ENCODE peak calls at places on chromosomes 5 and 9, in five cellular contexts. One of them, this sample, is unnamed.

GRCh38 chr5:35815089-35815936 is 41.4 kb upstream of the IL7R start:
- DNase-seq in fibroblast of mammary gland: no peak
- DNase-seq in Panc1: peak
- DNase-seq in H7: peak
- DNase-seq in left ventricle myocardium inferior: no peak
- DNase-seq in this sample: peak

GRCh38 chr9:124780060-124780756 is 3.3 kb downstream of the OLFML2A start:
- DNase-seq in fibroblast of mammary gland: peak
- DNase-seq in Panc1: no peak
- DNase-seq in H7: peak
- DNase-seq in left ventricle myocardium inferior: peak
- DNase-seq in this sample: no peak

GRCh38 chr9:115614326-115614725 is 496.4 kb upstream of the TNC start:
- DNase-seq in fibroblast of mammary gland: no peak
- DNase-seq in Panc1: no peak
- DNase-seq in H7: no peak
- DNase-seq in left ventricle myocardium inferior: no peak
- DNase-seq in this sample: no peak

GRCh38 chr9:95750725-95751644 is 124.5 kb upstream of the ERCC6L2 start:
- DNase-seq in fibroblast of mammary gland: no peak
- DNase-seq in Panc1: no peak
- DNase-seq in H7: peak
- DNase-seq in left ventricle myocardium inferior: no peak
- DNase-seq in this sample: peak

GRCh38 chr5:173890195-173890951 is 2.2 kb downstream of the CPEB4 start:
- DNase-seq in fibroblast of mammary gland: peak
- DNase-seq in Panc1: peak
- DNase-seq in H7: peak
- DNase-seq in left ventricle myocardium inferior: peak
- DNase-seq in this sample: no peak

GRCh38 chr5:53130206-53130605 is 20.6 kb upstream of the MOCS2 start:
- DNase-seq in fibroblast of mammary gland: peak
- DNase-seq in Panc1: no peak
- DNase-seq in H7: no peak
- DNase-seq in left ventricle myocardium inferior: no peak
- DNase-seq in this sample: no peak

GRCh38 chr9:128011071-128011817 is 30.5 kb upstream of the EEIG1 start:
- DNase-seq in fibroblast of mammary gland: no peak
- DNase-seq in Panc1: no peak
- DNase-seq in H7: peak
- DNase-seq in left ventricle myocardium inferior: peak
- DNase-seq in this sample: no peak

GRCh38 chr9:100714372-100715099 is 136.7 kb downstream of the CAVIN4 start:
- DNase-seq in fibroblast of mammary gland: peak
- DNase-seq in Panc1: peak
- DNase-seq in H7: peak
- DNase-seq in left ventricle myocardium inferior: peak
- DNase-seq in this sample: peak

GRCh38 chr5:115170924-115171510 is 1.3 kb upstream of the TRIM36 start:
- DNase-seq in fibroblast of mammary gland: no peak
- DNase-seq in Panc1: no peak
- DNase-seq in H7: no peak
- DNase-seq in left ventricle myocardium inferior: no peak
- DNase-seq in this sample: no peak

GRCh38 chr5:115169392-115170127 is at the start of gene TRIM36:
- DNase-seq in fibroblast of mammary gland: peak
- DNase-seq in Panc1: peak
- DNase-seq in H7: peak
- DNase-seq in left ventricle myocardium inferior: peak
- DNase-seq in this sample: peak

GRCh38 chr5:115170128-115170923 is 618 bp upstream of the TRIM36 start:
- DNase-seq in fibroblast of mammary gland: peak
- DNase-seq in Panc1: no peak
- DNase-seq in H7: peak
- DNase-seq in left ventricle myocardium inferior: no peak
- DNase-seq in this sample: no peak

GRCh38 chr5:115166744-115167393 is 2.8 kb downstream of the TRIM36 start:
- DNase-seq in fibroblast of mammary gland: no peak
- DNase-seq in Panc1: no peak
- DNase-seq in H7: no peak
- DNase-seq in left ventricle myocardium inferior: no peak
- DNase-seq in this sample: no peak

DNA sequence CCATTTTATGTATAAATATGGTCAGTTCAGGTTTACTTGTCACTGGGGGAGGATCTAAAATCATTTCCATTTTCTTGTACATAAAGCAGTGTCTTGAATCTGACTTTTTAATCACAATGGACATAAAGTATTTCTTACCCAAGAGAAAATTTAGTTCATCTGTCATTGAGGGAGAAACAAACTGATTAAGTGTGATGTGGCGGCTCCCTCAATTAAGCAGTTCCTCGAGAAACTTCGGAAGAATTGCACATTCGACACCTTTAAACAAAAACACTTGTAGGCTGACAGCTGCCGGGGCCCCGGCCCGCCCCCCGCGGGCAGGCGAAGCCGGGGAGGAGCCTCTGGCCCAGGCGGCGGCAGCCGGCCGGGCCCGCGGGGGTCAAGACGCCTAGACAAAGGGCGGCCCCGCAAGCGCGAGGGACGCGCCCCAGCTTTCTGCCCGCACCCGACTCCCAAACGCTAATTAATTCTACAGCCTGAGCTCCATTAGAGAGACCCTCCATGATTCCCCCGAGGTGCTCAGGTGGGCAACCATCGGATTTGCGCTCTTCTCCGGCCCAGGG is 798 bp downstream of the TRIM36 start:
- DNase-seq in fibroblast of mammary gland: no peak
- DNase-seq in Panc1: no peak
- DNase-seq in H7: peak
- DNase-seq in left ventricle myocardium inferior: no peak
- DNase-seq in this sample: no peak
- H3K4me3 ChIP-seq in fibroblast of mammary gland: peak
- H3K4me3 ChIP-seq in Panc1: peak
- H3K4me3 ChIP-seq in H7: peak
- H3K4me3 ChIP-seq in left ventricle myocardium inferior: peak
- H3K4me3 ChIP-seq in this sample: peak

GRCh38 chr5:112720576-112720975 is 17.1 kb upstream of the APC start:
- DNase-seq in fibroblast of mammary gland: no peak
- DNase-seq in Panc1: no peak
- DNase-seq in H7: no peak
- DNase-seq in left ventricle myocardium inferior: no peak
- DNase-seq in this sample: no peak
- H3K4me3 ChIP-seq in fibroblast of mammary gland: no peak
- H3K4me3 ChIP-seq in Panc1: no peak
- H3K4me3 ChIP-seq in H7: no peak
- H3K4me3 ChIP-seq in left ventricle myocardium inferior: no peak
- H3K4me3 ChIP-seq in this sample: no peak

DNA sequence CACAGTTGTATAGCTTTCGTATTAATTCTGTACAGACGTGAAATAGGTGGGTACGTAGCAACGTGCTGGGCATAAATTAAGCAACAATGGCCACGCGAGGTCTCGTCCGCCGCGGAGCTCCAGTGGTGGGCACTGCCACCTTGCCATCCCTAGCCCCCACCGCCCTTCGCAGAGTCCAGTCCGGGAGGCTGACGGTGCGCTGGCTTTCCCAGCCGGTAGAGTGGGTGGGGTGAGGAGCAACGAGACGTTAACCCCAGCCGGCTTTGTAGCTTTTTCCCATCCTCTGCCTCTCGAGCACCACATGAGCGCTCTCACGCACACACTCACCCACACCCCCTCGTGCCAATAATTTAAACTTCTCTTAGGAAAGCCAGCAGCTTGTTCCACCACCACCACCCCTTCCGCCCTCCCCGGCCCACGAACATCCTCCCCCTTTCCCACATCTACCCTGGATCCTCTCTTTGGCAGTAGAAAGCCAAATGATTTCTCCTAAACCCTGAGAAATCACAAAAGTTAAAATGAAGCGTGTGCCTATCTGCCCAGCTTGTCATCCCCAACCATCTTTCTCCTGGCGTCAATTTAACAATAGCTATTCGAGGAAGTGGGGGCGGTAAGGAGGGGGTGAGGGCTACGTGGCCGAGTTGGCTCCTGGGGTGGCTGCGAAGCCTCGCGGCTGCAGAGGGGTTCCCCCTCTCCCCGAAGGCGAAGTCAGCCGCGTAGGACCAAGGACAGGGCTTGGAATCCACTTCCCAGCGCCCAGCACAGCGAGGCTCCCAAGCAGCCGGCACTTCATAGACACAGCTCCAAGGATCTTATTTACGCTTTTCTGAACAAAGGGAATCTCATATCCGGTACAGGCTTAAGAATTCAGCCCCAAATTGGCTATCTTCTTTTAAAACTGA is 1.5 kb downstream of the ELAVL2 start:
- DNase-seq in fibroblast of mammary gland: no peak
- DNase-seq in Panc1: no peak
- DNase-seq in H7: peak
- DNase-seq in left ventricle myocardium inferior: no peak
- DNase-seq in this sample: no peak
- H3K4me3 ChIP-seq in fibroblast of mammary gland: no peak
- H3K4me3 ChIP-seq in Panc1: no peak
- H3K4me3 ChIP-seq in H7: peak
- H3K4me3 ChIP-seq in left ventricle myocardium inferior: peak
- H3K4me3 ChIP-seq in this sample: no peak

GRCh38 chr5:56177134-56177533 is 56.0 kb downstream of the ANKRD55 start:
- DNase-seq in fibroblast of mammary gland: peak
- DNase-seq in Panc1: no peak
- DNase-seq in H7: no peak
- DNase-seq in left ventricle myocardium inferior: no peak
- DNase-seq in this sample: no peak
- H3K4me3 ChIP-seq in fibroblast of mammary gland: no peak
- H3K4me3 ChIP-seq in Panc1: no peak
- H3K4me3 ChIP-seq in H7: no peak
- H3K4me3 ChIP-seq in left ventricle myocardium inferior: no peak
- H3K4me3 ChIP-seq in this sample: no peak

DNA sequence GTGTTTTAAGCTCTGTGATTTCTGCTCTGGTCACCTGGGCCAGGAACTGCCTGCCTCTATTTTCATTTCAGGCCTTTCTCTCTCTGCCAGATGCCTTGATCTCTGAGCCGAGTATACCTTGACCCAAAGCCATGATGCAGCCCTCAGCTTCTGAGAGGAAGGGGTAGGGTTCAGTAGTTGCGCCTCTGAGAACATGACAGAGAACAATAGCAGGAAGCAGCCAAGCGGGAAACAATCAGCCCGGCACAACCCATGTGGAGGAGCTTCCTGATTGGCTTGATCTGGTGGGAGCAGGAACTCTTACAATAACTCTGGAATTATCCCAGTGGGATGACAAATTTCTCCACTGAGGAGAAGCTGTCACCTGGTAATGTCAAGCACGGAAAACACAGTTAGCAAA is 127.4 kb downstream of the PALM2AKAP2 start:
- DNase-seq in fibroblast of mammary gland: no peak
- DNase-seq in Panc1: no peak
- DNase-seq in H7: peak
- DNase-seq in left ventricle myocardium inferior: peak
- DNase-seq in this sample: no peak
- H3K4me3 ChIP-seq in fibroblast of mammary gland: no peak
- H3K4me3 ChIP-seq in Panc1: no peak
- H3K4me3 ChIP-seq in H7: no peak
- H3K4me3 ChIP-seq in left ventricle myocardium inferior: no peak
- H3K4me3 ChIP-seq in this sample: no peak

GRCh38 chr5:138841531-138841930 is 33.6 kb downstream of the LRRTM2 start:
- DNase-seq in fibroblast of mammary gland: no peak
- DNase-seq in Panc1: no peak
- DNase-seq in H7: no peak
- DNase-seq in left ventricle myocardium inferior: no peak
- DNase-seq in this sample: no peak
- H3K4me3 ChIP-seq in fibroblast of mammary gland: no peak
- H3K4me3 ChIP-seq in Panc1: no peak
- H3K4me3 ChIP-seq in H7: no peak
- H3K4me3 ChIP-seq in left ventricle myocardium inferior: no peak
- H3K4me3 ChIP-seq in this sample: no peak

GRCh38 chr5:68277427-68277826 is 61.9 kb downstream of the PIK3R1 start:
- DNase-seq in fibroblast of mammary gland: peak
- DNase-seq in Panc1: no peak
- DNase-seq in H7: no peak
- DNase-seq in left ventricle myocardium inferior: no peak
- DNase-seq in this sample: no peak

GRCh38 chr5:68282001-68282400 is 66.4 kb downstream of the PIK3R1 start:
- DNase-seq in fibroblast of mammary gland: no peak
- DNase-seq in Panc1: no peak
- DNase-seq in H7: no peak
- DNase-seq in left ventricle myocardium inferior: no peak
- DNase-seq in this sample: no peak

GRCh38 chr5:68276740-68277139 is 61.2 kb downstream of the PIK3R1 start:
- DNase-seq in fibroblast of mammary gland: no peak
- DNase-seq in Panc1: no peak
- DNase-seq in H7: no peak
- DNase-seq in left ventricle myocardium inferior: no peak
- DNase-seq in this sample: no peak

GRCh38 chr5:68274847-68275700 is 59.5 kb downstream of the PIK3R1 start:
- DNase-seq in fibroblast of mammary gland: no peak
- DNase-seq in Panc1: no peak
- DNase-seq in H7: no peak
- DNase-seq in left ventricle myocardium inferior: no peak
- DNase-seq in this sample: no peak

DNA sequence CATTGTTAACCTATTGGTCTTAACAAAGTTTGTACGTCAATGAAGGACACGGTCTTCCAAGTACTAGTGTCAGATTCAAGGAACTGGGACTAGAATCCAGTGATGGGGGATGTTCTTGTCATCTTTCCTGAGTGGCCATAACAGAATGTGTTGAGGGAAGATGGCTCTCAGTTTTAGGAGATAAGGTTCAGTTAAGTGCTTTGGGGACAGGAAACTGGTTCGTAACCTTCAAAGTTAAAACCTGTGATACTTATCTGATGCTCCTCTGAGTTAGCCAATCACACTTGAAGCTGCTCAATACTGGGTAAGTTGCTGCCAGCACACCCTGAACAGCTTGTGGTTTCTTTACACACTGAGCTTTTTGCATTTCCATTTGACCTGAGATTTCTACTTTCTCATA is 64.4 kb downstream of the PIK3R1 start:
- DNase-seq in fibroblast of mammary gland: no peak
- DNase-seq in Panc1: no peak
- DNase-seq in H7: no peak
- DNase-seq in left ventricle myocardium inferior: no peak
- DNase-seq in this sample: peak
- H3K4me3 ChIP-seq in fibroblast of mammary gland: no peak
- H3K4me3 ChIP-seq in Panc1: no peak
- H3K4me3 ChIP-seq in H7: no peak
- H3K4me3 ChIP-seq in left ventricle myocardium inferior: no peak
- H3K4me3 ChIP-seq in this sample: peak

This sample was measured in Jurkat, Clone E6-1.